ENCODE peak calls at places on chromosome 1, in five cellular contexts. V is aorta, B is left lung, L is colonic mucosa, R is adrenal gland. T is an unnamed sample.
A peak's percentile ranks its signal among the peaks of the same experiment; 100 is the strongest.

GRCh38 chr1:3069491-3070303 is 694 bp downstream of the PRDM16 start:
- DNase-seq in L (peak; percentile 36), V (peak; percentile 64), B (peak; percentile 50), R (peak; percentile 30), T (peak; percentile 65)

GRCh38 chr1:35845766-35846165 is 37.2 kb upstream of the AGO1 start:
- DNase-seq in B (no peak), L (no peak), R (no peak), V (no peak), T (no peak)

GRCh38 chr1:168623003-168623828 is 46.8 kb downstream of the XCL1 start:
- DNase-seq in R (peak; percentile 37), V (peak; percentile 58), B (no peak), L (no peak), T (peak; percentile 67)

GRCh38 chr1:29876902-29877301 is 640.6 kb downstream of the PTPRU start:
- DNase-seq in B (no peak), V (no peak), R (no peak), L (no peak), T (no peak)

GRCh38 chr1:115426271-115426771 is 88.3 kb upstream of the NGF start:
- DNase-seq in V (peak; percentile 92), B (peak; percentile 39), R (peak; percentile 82), L (no peak), T (peak; percentile 88)

GRCh38 chr1:202213361-202214088 is 19.9 kb downstream of the LGR6 start:
- DNase-seq in R (no peak), L (no peak), V (no peak), B (no peak), T (no peak)

GRCh38 chr1:100539836-100540536 is 2.0 kb downstream of the GPR88 start:
- DNase-seq in R (peak; percentile 28), L (no peak), V (peak; percentile 53), B (no peak), T (peak; percentile 50)

GRCh38 chr1:161274874-161275273 is 16.3 kb downstream of the PCP4L1 start:
- DNase-seq in B (no peak), L (no peak), R (no peak), V (no peak), T (no peak)

GRCh38 chr1:103058393-103058792 is 49.9 kb downstream of the COL11A1 start:
- DNase-seq in R (no peak), B (no peak), V (no peak), L (no peak), T (peak; percentile 77)

GRCh38 chr1:64878931-64879710 is 87.2 kb downstream of the JAK1 start:
- DNase-seq in V (no peak), R (no peak), B (no peak), L (no peak), T (no peak)

GRCh38 chr1:228647523-228648444 is 87.5 kb upstream of the RHOU start:
- DNase-seq in L (peak; percentile 76), R (peak; percentile 49), V (peak; percentile 66), B (peak; percentile 50), T (peak; percentile 71)

GRCh38 chr1:198678901-198679329 is 40.1 kb downstream of the PTPRC start:
- DNase-seq in L (no peak), V (peak; percentile 36), R (no peak), B (no peak), T (no peak)

GRCh38 chr1:100499412-100499811 is 38.5 kb upstream of the GPR88 start:
- DNase-seq in B (no peak), V (no peak), L (no peak), R (no peak), T (no peak)

GRCh38 chr1:96880626-96881025 is 159.0 kb downstream of the PTBP2 start:
- DNase-seq in R (no peak), V (no peak), L (no peak), B (no peak), T (no peak)

GRCh38 chr1:172399369-172400072 is 21.0 kb upstream of the C1orf105 start:
- DNase-seq in R (peak; percentile 68), L (peak; percentile 40), B (peak; percentile 47), V (peak; percentile 70), T (peak; percentile 13)

GRCh38 chr1:89545264-89546038 is 20.8 kb downstream of the LRRC8B start:
- DNase-seq in R (no peak), V (no peak), B (no peak), L (no peak), T (no peak)

GRCh38 chr1:70518106-70518505 is 107.0 kb downstream of the CTH start:
- DNase-seq in V (no peak), B (no peak), R (no peak), L (no peak), T (no peak)

GRCh38 chr1:203764105-203765028 is 616 bp upstream of the LAX1 start:
- DNase-seq in B (no peak), L (no peak), R (no peak), V (no peak), T (no peak)

GRCh38 chr1:14517813-14518180 is 80.7 kb upstream of the KAZN start:
- DNase-seq in B (no peak), R (no peak), V (no peak), L (no peak), T (no peak)

GRCh38 chr1:24207709-24208108 is 20.6 kb upstream of the IFNLR1 start:
- DNase-seq in L (no peak), R (no peak), V (no peak), B (no peak), T (no peak)

GRCh38 chr1:203324103-203325003 is 19.0 kb downstream of the BTG2 start:
- DNase-seq in B (peak; percentile 66), R (no peak), L (peak; percentile 53), V (peak; percentile 67), T (no peak)

GRCh38 chr1:5890346-5891106 is 101.7 kb downstream of the NPHP4 start:
- DNase-seq in B (no peak), R (no peak), L (no peak), V (no peak), T (no peak)

GRCh38 chr1:234315091-234315541 is 58.1 kb upstream of the COA6 start:
- DNase-seq in L (no peak), V (no peak), R (no peak), B (no peak), T (no peak)

GRCh38 chr1:167431261-167431908 is 86.9 kb downstream of the CD247 start:
- DNase-seq in R (no peak), V (no peak), B (peak; percentile 25), L (no peak), T (peak; percentile 62)

DNA sequence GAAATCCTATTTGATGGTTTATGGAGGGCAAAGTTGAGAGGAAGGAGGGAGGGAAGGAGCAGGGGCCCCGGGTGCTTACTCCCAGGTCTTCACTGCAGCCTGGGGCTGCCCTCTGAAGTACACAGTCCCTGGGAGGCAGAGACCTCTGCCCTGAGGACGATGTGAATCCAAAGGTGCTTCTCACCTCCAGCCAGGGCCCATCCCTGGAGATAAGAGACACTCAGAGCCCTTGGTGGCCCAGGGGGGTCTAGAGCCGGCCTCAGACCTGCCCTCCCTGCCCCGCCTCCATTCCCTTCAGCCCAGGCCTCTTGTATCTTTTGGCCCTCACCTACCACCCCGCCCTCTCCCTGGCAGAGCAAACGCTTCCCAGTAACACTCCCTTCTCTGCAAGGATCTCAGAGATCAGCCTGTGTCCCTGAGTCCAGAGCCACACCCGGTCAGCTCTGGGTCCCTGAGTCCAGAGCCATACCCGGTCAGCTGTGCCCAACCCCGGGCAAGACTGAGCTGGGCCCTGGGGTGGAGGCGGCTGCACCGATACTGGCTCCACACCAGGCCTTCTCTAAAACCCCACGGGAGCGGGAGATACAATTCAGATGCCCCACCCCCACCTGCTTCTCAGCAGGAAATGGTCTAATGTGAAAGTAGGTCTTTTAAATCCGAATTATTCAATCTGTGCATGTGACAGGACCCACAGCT is 3.6 kb upstream of the GNB1 start:
- DNase-seq in V (no peak), R (peak; percentile 71), L (peak; percentile 92), B (no peak), T (no peak)
- H3K4me1 ChIP-seq in V (no peaks in the 10 kb centered on the region), R (peaks cover 34% of the 10 kb centered on the region), L (peaks cover 26% of the 10 kb centered on the region), B (peaks cover 20% of the 10 kb centered on the region), T (peaks cover 18% of the 10 kb centered on the region)

DNA sequence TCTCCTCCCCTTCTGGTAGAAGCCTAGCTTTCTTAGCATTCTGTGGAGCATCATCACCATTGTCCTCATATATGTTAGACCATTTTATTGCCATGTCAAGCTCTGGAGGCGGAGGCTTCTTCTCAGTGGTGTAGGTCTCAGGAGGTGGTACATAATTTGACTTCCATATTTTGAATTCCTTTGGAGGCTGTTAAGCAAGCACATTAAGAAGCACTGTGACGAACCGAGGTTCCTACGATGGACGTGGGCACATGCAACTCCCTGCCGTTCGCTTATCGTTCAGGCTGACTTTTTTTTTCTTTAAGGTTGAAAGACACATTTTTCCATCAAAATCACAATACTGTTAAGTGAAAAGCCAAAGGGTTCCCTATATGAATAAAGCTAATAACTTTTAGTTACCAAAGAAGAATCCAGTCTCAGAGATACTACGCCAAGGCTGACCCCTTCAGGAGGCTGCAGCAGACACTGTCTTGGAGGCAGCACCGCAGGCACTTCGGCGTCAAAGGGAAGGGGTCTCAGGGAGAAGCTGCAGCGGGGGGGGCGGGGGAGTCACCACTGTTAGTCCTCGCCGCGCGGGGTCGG is 835 bp downstream of the C1orf52 start:
- DNase-seq in R (no peak), L (no peak), V (peak; percentile 56), B (no peak), T (peak; percentile 45)
- H3K36me3 ChIP-seq in R (no peaks in the 10 kb centered on the region), L (no peaks in the 10 kb centered on the region), V (no peaks in the 10 kb centered on the region), B (no peaks in the 10 kb centered on the region), T (peaks cover 10% of the 10 kb centered on the region)

GRCh38 chr1:223731076-223731770 is 18.9 kb downstream of the CAPN2 start:
- DNase-seq in L (peak; percentile 49), R (peak; percentile 77), V (peak; percentile 82), B (peak; percentile 69), T (peak; percentile 60)
- H3K4me1 ChIP-seq in L (peaks cover 39% of the 10 kb centered on the region), R (peaks cover 61% of the 10 kb centered on the region), V (peaks cover 2% of the 10 kb centered on the region), B (peaks cover 66% of the 10 kb centered on the region), T (peaks cover 6% of the 10 kb centered on the region)

DNA sequence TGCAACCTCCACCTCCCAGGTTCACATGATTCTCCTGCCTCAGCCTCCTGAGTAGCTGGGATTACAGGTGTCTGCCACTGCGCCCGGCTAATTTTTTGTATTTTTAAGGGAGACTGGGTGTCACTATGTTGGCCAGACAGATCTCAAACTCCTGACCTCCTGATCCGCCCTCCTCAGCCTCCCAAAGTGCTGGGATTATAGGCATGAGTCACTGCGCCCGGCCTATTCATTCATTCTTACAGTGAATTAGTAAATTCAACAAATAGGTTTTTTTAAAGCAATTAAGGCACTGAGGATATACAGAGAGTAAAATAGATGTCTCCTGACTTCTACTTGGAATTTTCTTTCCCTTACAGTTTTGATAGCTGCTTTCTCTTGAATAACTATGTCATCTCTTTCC is 43.5 kb downstream of the CDC42 start:
- DNase-seq in L (no peak), B (no peak), R (no peak), V (no peak), T (no peak)
- H3K36me3 ChIP-seq in L (no peaks in the 10 kb centered on the region), B (no peaks in the 10 kb centered on the region), R (no peaks in the 10 kb centered on the region), V (peaks cover 6% of the 10 kb centered on the region), T (peaks cover 30% of the 10 kb centered on the region)

DNA sequence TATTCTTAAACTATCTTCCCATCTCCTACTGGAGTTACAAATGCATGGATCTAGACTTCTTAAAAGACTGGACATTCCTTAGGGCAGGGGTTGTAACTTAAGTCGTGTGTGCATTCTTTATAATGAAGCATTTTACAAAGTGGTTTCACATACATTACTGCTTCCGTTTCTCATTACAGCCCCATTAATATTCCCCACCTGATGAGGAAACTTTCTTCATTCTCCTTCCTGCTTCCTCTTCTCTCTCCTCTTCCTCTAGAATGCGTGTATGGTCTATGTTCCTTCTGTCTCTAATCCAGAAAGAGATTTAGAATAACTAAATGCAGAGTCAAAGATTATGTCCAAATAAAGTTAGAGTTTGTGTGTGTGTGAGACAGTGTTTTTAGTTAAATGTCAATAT is 1.8 kb upstream of the CAP1 start:
- DNase-seq in L (no peak), R (no peak), B (no peak), V (no peak), T (no peak)
- H3K4me1 ChIP-seq in L (peaks cover 22% of the 10 kb centered on the region), R (peaks cover 54% of the 10 kb centered on the region), B (peaks cover 74% of the 10 kb centered on the region), V (peaks cover 2% of the 10 kb centered on the region), T (peaks cover 7% of the 10 kb centered on the region)